ENCODE peak calls at places on chromosomes 12 and 14, in five cellular contexts. P is activated naive CD8-positive, alpha-beta T cell treated with anti-CD3 and anti-CD28 coated beads, Interleukin-2, amount 50 U/mL, for 24 hours; K is heart right ventricle; B is NCI-H1436; H is EH. V is an unnamed sample.

GRCh38 chr12:47286676-47287075 is 206.9 kb upstream of the AMIGO2 start:
- DNase-seq in K (no peak), H (no peak), P (no peak), B (peak), V (no peak)

GRCh38 chr12:21971344-21971743 is 30.1 kb upstream of the ABCC9 start:
- DNase-seq in P (no peak), B (no peak), K (no peak), H (peak), V (no peak)

GRCh38 chr14:78697341-78697740 is 527.2 kb downstream of the NRXN3 start:
- DNase-seq in P (no peak), K (no peak), H (peak), B (peak), V (peak)

GRCh38 chr12:92000587-92000986 is 145.1 kb downstream of the BTG1 start:
- DNase-seq in H (peak), P (no peak), K (no peak), B (no peak), V (no peak)

GRCh38 chr12:27982951-27983350 is 10.4 kb upstream of the PTHLH start:
- DNase-seq in P (no peak), H (no peak), B (no peak), K (no peak), V (no peak)

GRCh38 chr12:63838411-63838810 is 6.1 kb upstream of the SRGAP1 start:
- DNase-seq in H (no peak), K (no peak), B (no peak), P (no peak), V (no peak)

GRCh38 chr14:104536942-104537612 is 42.5 kb upstream of the C14orf180 start:
- DNase-seq in B (no peak), H (peak), P (no peak), K (no peak), V (no peak)

GRCh38 chr12:104058796-104059195 is 5.5 kb upstream of the HCFC2 start:
- DNase-seq in B (no peak), K (no peak), H (no peak), P (no peak), V (no peak)

GRCh38 chr12:44314007-44314500 is 478.2 kb downstream of the TMEM117 start:
- DNase-seq in H (peak), P (no peak), K (no peak), B (no peak), V (peak)

GRCh38 chr12:51913071-51914033 is 6.0 kb downstream of the ACVRL1 start:
- DNase-seq in B (no peak), K (no peak), P (no peak), H (no peak), V (no peak)

GRCh38 chr12:132310181-132311040 is 19.0 kb downstream of the GALNT9 start:
- DNase-seq in P (no peak), H (no peak), K (peak), B (no peak), V (no peak)

GRCh38 chr14:63423889-63424288 is 105.2 kb upstream of the GPHB5 start:
- DNase-seq in B (no peak), K (no peak), H (no peak), P (no peak), V (no peak)

GRCh38 chr14:71754422-71755095 is 177.7 kb upstream of the RGS6 start:
- DNase-seq in K (no peak), H (no peak), P (no peak), B (no peak), V (no peak)

GRCh38 chr14:68936476-68936875 is 42.6 kb downstream of the ACTN1 start:
- DNase-seq in K (no peak), P (no peak), H (no peak), B (no peak), V (no peak)

GRCh38 chr12:1590083-1590979 is 4.0 kb downstream of the FBXL14 start:
- DNase-seq in H (peak), K (no peak), B (no peak), P (no peak), V (peak)

GRCh38 chr12:26648584-26648983 is 184.4 kb downstream of the ITPR2 start:
- DNase-seq in K (no peak), B (no peak), P (no peak), H (peak), V (peak)

GRCh38 chr14:20801726-20802125 is 918 bp downstream of the RNASE1 start:
- DNase-seq in P (no peak), H (no peak), K (peak), B (no peak), V (no peak)